ENCODE peak calls at places on chromosomes 12 and 14, in seven cellular contexts. J is pancreas, U is Panc1, G is cardiac muscle cell, N is GM12878, X is stomach, V is A549. T is an unnamed sample. For H3K4me1, the result is how much of the 10 kb centered on the place peaks cover.

GRCh38 chr12:79161249-79161934 is 296.8 kb downstream of the SYT1 start:
- DNase-seq in J (no peak), U (no peak), G (no peak), N (no peak), X (no peak), V (peak), T (no peak)

GRCh38 chr12:117367006-117367638 is 5.7 kb upstream of the NOS1 start:
- DNase-seq in J (peak), U (peak), G (peak), N (peak), X (peak), V (peak), T (peak)

GRCh38 chr12:82805812-82806497 is 119.2 kb downstream of the TMTC2 start:
- DNase-seq in J (no peak), U (no peak), G (no peak), N (no peak), X (no peak), V (no peak), T (no peak)

GRCh38 chr12:107092669-107093546 is 441 bp downstream of the CRY1 start:
- DNase-seq in J (peak), U (no peak), G (peak), N (no peak), X (peak), V (peak), T (peak)

GRCh38 chr12:66668311-66668710 is 10.6 kb downstream of the GRIP1 start:
- DNase-seq in J (peak), U (no peak), G (no peak), N (no peak), X (no peak), V (no peak), T (no peak)

GRCh38 chr12:89370411-89370810 is 18.1 kb upstream of the DUSP6 start:
- DNase-seq in J (no peak), U (no peak), G (no peak), N (no peak), X (no peak), V (no peak), T (peak)

GRCh38 chr12:19158909-19159308 is 29.4 kb downstream of the PLEKHA5 start:
- DNase-seq in J (no peak), U (no peak), G (no peak), N (no peak), X (no peak), V (no peak), T (no peak)

GRCh38 chr14:69636051-69636639 is 24.7 kb downstream of the SUSD6 start:
- DNase-seq in J (no peak), U (no peak), G (no peak), N (no peak), X (no peak), V (no peak), T (no peak)

GRCh38 chr14:89386214-89386886 is 30.7 kb downstream of the FOXN3 start:
- DNase-seq in J (no peak), U (no peak), G (no peak), N (peak), X (no peak), V (no peak), T (no peak)

GRCh38 chr14:104355949-104356737 is 217.8 kb downstream of the KIF26A start:
- DNase-seq in J (no peak), U (no peak), G (no peak), N (no peak), X (no peak), V (no peak), T (no peak)

GRCh38 chr12:3249081-3249800 is 172.1 kb downstream of the TSPAN9 start:
- DNase-seq in J (no peak), U (no peak), G (no peak), N (no peak), X (no peak), V (no peak), T (no peak)

GRCh38 chr12:3537916-3538690 is 47.1 kb downstream of the PRMT8 start:
- DNase-seq in J (no peak), U (no peak), G (no peak), N (no peak), X (no peak), V (no peak), T (no peak)

GRCh38 chr12:40162022-40162421 is 56.1 kb upstream of the SLC2A13 start:
- DNase-seq in J (no peak), U (no peak), G (no peak), N (no peak), X (no peak), V (no peak), T (no peak)

DNA sequence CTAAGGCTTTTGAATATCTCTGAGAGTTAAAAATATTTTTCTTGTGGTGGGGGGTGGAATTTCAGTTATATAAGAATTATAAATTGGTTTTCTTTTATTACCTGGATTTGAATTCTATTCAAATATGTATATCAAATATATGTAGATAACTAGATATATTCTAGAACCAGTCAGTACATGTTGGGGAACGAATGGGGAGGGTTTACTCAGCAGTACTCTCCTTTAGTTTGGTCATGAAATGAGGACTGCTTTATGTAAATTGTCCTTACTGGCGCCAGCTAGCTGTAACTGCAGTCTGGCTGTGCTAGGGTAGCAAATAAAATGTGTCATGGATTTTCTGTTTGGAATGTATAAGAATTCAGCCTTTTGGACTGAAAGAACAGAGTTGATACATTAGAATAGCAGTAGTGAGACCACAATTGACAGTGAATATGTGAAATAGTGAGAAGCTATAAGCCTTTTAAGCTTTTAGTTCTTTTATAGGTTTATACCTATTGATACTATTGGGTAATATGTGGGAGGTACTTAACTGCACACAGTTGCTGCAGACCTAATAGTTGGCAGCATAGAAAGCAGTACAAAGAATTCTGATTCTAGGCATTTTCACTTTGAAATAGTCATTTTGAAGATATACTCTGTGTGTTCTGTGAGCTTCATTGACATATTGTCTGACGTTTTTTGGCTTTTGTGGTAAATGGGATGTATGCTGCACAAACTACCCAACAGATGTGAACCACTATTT is 29.0 kb downstream of the ATF7IP start:
- DNase-seq in J (peak), U (peak), G (peak), N (peak), X (peak), V (peak), T (no peak)
- TF ChIP-seq CTCF in J (no peak), U (no peak), G (peak), N (no peak), X (no peak), V (no peak), T (no peak)

GRCh38 chr14:99244960-99245340 is 27.0 kb downstream of the BCL11B start:
- DNase-seq in J (no peak), U (no peak), G (no peak), N (no peak), X (no peak), V (no peak), T (no peak)
- H3K4me1 ChIP-seq in J (under half), U (under half), G (under half), N (under half), X (under half), V (under half), T (under half)

GRCh38 chr14:93648440-93649168 is 139.7 kb downstream of the PRIMA1 start:
- DNase-seq in J (no peak), U (no peak), G (peak), N (no peak), X (no peak), V (peak), T (peak)
- TF ChIP-seq CTCF in J (no peak), U (peak), G (no peak), N (peak), X (peak), V (no peak), T (no peak)

DNA sequence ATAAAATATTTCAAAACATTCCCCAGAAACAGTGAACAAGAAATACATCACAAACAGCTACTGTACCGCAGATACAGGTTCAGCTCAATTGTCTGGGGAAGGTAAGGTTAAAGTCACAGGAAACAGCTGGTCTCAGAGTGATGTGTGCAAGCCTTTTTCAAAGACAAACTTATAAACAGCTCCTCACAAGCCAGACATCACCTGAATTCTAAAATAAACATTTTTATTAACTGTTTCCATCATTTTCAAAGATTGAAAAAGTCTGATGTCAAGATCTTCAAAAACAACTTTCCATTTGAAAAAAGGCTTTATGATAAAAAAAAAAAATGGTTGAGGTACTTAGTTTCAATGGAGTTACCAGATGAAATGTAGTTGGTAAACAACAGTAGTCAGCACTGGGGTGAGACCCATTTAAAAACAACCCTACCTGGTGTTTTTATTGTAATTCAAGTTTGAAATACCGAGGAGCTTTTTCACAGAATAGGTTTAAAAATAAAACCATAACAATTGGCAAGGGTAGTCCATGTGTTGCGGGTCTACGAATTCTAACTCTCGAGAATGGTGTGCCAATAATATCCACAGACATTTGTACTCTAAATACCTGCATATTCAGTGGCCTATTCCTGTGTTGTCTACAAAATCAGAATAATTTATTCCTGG is 3.9 kb downstream of the BTG1 start:
- DNase-seq in J (no peak), U (no peak), G (no peak), N (no peak), X (no peak), V (no peak), T (no peak)
- H3K4me1 ChIP-seq in J (under half), U (half or more), G (under half), N (under half), X (under half), V (under half), T (under half)

GRCh38 chr12:54355104-54355815 is 9.0 kb downstream of the GPR84 start:
- DNase-seq in J (no peak), U (no peak), G (no peak), N (no peak), X (no peak), V (no peak), T (no peak)
- TF ChIP-seq CTCF in J (no peak), U (no peak), G (no peak), N (no peak), X (no peak), V (no peak), T (no peak)

T was measured in mucosa of descending colon.